ENCODE peak calls at places on chromosomes 3 and 15, in four cellular contexts. One of them, this sample, is unnamed.

GRCh38 chr3:124246949-124247348 is 255.0 kb upstream of the ROPN1 start:
- DNase-seq in hepatocyte: peak
- DNase-seq in hypothalamus: no peak
- DNase-seq in HS-27A: no peak
- DNase-seq in this sample: no peak

GRCh38 chr3:108404409-108404808 is 106.0 kb downstream of the MYH15 start:
- DNase-seq in hepatocyte: no peak
- DNase-seq in hypothalamus: no peak
- DNase-seq in HS-27A: no peak
- DNase-seq in this sample: no peak

GRCh38 chr3:89740881-89741177 is 633.4 kb downstream of the EPHA3 start:
- DNase-seq in hepatocyte: no peak
- DNase-seq in hypothalamus: no peak
- DNase-seq in HS-27A: no peak
- DNase-seq in this sample: no peak

GRCh38 chr3:111143-112069 is 85.2 kb upstream of the CHL1 start:
- DNase-seq in hepatocyte: no peak
- DNase-seq in hypothalamus: no peak
- DNase-seq in HS-27A: no peak
- DNase-seq in this sample: no peak

GRCh38 chr3:86967062-86967461 is 23.9 kb downstream of the VGLL3 start:
- DNase-seq in hepatocyte: no peak
- DNase-seq in hypothalamus: no peak
- DNase-seq in HS-27A: no peak
- DNase-seq in this sample: no peak

GRCh38 chr15:88132499-88132898 is 124.0 kb downstream of the NTRK3 start:
- DNase-seq in hepatocyte: no peak
- DNase-seq in hypothalamus: no peak
- DNase-seq in HS-27A: no peak
- DNase-seq in this sample: no peak

GRCh38 chr3:16665282-16665741 is 60.1 kb upstream of the DAZL start:
- DNase-seq in hepatocyte: peak
- DNase-seq in hypothalamus: no peak
- DNase-seq in HS-27A: peak
- DNase-seq in this sample: no peak

GRCh38 chr3:149340310-149340933 is 7.0 kb upstream of the TM4SF18 start:
- DNase-seq in hepatocyte: no peak
- DNase-seq in hypothalamus: no peak
- DNase-seq in HS-27A: no peak
- DNase-seq in this sample: no peak

GRCh38 chr3:65810277-65810676 is 228.4 kb downstream of the MAGI1 start:
- DNase-seq in hepatocyte: no peak
- DNase-seq in hypothalamus: no peak
- DNase-seq in HS-27A: no peak
- DNase-seq in this sample: no peak

GRCh38 chr15:20645956-20646355 is 104.4 kb upstream of the GOLGA6L6 start:
- DNase-seq in hepatocyte: no peak
- DNase-seq in hypothalamus: no peak
- DNase-seq in HS-27A: no peak
- DNase-seq in this sample: no peak

GRCh38 chr3:173553635-173554280 is 156.2 kb downstream of the NLGN1 start:
- DNase-seq in hepatocyte: peak
- DNase-seq in hypothalamus: no peak
- DNase-seq in HS-27A: no peak
- DNase-seq in this sample: peak

GRCh38 chr3:113946831-113947230 is 982 bp upstream of the ZDHHC23 start:
- DNase-seq in hepatocyte: no peak
- DNase-seq in hypothalamus: no peak
- DNase-seq in HS-27A: no peak
- DNase-seq in this sample: no peak

GRCh38 chr3:149473991-149474819 is at the start of gene TM4SF4:
- DNase-seq in hepatocyte: peak
- DNase-seq in hypothalamus: no peak
- DNase-seq in HS-27A: no peak
- DNase-seq in this sample: peak

GRCh38 chr3:78632925-78633324 is 1134.9 kb downstream of the ROBO1 start:
- DNase-seq in hepatocyte: no peak
- DNase-seq in hypothalamus: no peak
- DNase-seq in HS-27A: no peak
- DNase-seq in this sample: no peak

GRCh38 chr3:14630404-14631100 is 21.0 kb upstream of the CCDC174 start:
- DNase-seq in hepatocyte: no peak
- DNase-seq in hypothalamus: no peak
- DNase-seq in HS-27A: no peak
- DNase-seq in this sample: no peak

GRCh38 chr15:71826196-71826595 is 15.8 kb downstream of the NR2E3 start:
- DNase-seq in hepatocyte: no peak
- DNase-seq in hypothalamus: no peak
- DNase-seq in HS-27A: no peak
- DNase-seq in this sample: no peak

GRCh38 chr15:65130941-65131340 is 2.7 kb downstream of the PDCD7 start:
- DNase-seq in hepatocyte: no peak
- DNase-seq in hypothalamus: no peak
- DNase-seq in HS-27A: no peak
- DNase-seq in this sample: no peak

GRCh38 chr3:127538569-127538968 is 52.0 kb downstream of the TPRA1 start:
- DNase-seq in hepatocyte: no peak
- DNase-seq in hypothalamus: no peak
- DNase-seq in HS-27A: no peak
- DNase-seq in this sample: no peak

GRCh38 chr3:183577336-183577735 is 21.8 kb upstream of the KLHL6 start:
- DNase-seq in hepatocyte: no peak
- DNase-seq in hypothalamus: no peak
- DNase-seq in HS-27A: no peak
- DNase-seq in this sample: no peak

GRCh38 chr15:77543159-77543882 is 89.4 kb downstream of the LINGO1 start:
- DNase-seq in hepatocyte: peak
- DNase-seq in hypothalamus: peak
- DNase-seq in HS-27A: peak
- DNase-seq in this sample: no peak

GRCh38 chr3:43259626-43260025 is 26.7 kb upstream of the SNRK start:
- DNase-seq in hepatocyte: no peak
- DNase-seq in hypothalamus: no peak
- DNase-seq in HS-27A: no peak
- DNase-seq in this sample: peak

GRCh38 chr3:145017959-145018358 is 1046.3 kb downstream of the DIPK2A start:
- DNase-seq in hepatocyte: no peak
- DNase-seq in hypothalamus: no peak
- DNase-seq in HS-27A: no peak
- DNase-seq in this sample: no peak

GRCh38 chr3:188365978-188366698 is 212.2 kb downstream of the LPP start:
- DNase-seq in hepatocyte: no peak
- DNase-seq in hypothalamus: no peak
- DNase-seq in HS-27A: no peak
- DNase-seq in this sample: no peak

GRCh38 chr3:52886049-52886730 is 11.2 kb downstream of the STIMATE start:
- DNase-seq in hepatocyte: no peak
- DNase-seq in hypothalamus: no peak
- DNase-seq in HS-27A: no peak
- DNase-seq in this sample: no peak

GRCh38 chr15:74234598-74234875 is 1.6 kb upstream of the CCDC33 start:
- DNase-seq in hepatocyte: no peak
- DNase-seq in hypothalamus: no peak
- DNase-seq in HS-27A: no peak
- DNase-seq in this sample: no peak

GRCh38 chr3:5929027-5929426 is 741.5 kb downstream of the EDEM1 start:
- DNase-seq in hepatocyte: no peak
- DNase-seq in hypothalamus: no peak
- DNase-seq in HS-27A: no peak
- DNase-seq in this sample: no peak

GRCh38 chr15:99956820-99957641 is 223.8 kb upstream of the LYSMD4 start:
- DNase-seq in hepatocyte: no peak
- DNase-seq in hypothalamus: no peak
- DNase-seq in HS-27A: no peak
- DNase-seq in this sample: no peak

GRCh38 chr3:151309566-151309965 is 7.1 kb downstream of the GPR87 start:
- DNase-seq in hepatocyte: no peak
- DNase-seq in hypothalamus: no peak
- DNase-seq in HS-27A: no peak
- DNase-seq in this sample: no peak

GRCh38 chr3:57383421-57383820 is 90.9 kb upstream of the ASB14 start:
- DNase-seq in hepatocyte: no peak
- DNase-seq in hypothalamus: no peak
- DNase-seq in HS-27A: no peak
- DNase-seq in this sample: peak

This sample was measured in epithelial cell of proximal tubule.